ENCODE peak calls at places on chromosomes 12 and 14, in five cellular contexts. W is MM.1S, C is fibroblast of lung, N is GM23248, Q is mammary epithelial cell. L is an unnamed sample.

GRCh38 chr14:76775159-76775694 is 14.0 kb downstream of the VASH1 start:
- DNase-seq in C (no peak), N (no peak), W (no peak), Q (no peak), L (no peak)

GRCh38 chr12:46200551-46200950 is 68.3 kb downstream of the SLC38A1 start:
- DNase-seq in N (no peak), W (peak), C (no peak), Q (no peak), L (no peak)

GRCh38 chr12:131493068-131493826 is 217.6 kb upstream of the SFSWAP start:
- DNase-seq in Q (no peak), N (no peak), W (no peak), C (no peak), L (no peak)

GRCh38 chr12:27123642-27124041 is 41.3 kb upstream of the C12orf71 start:
- DNase-seq in C (no peak), Q (peak), N (peak), W (peak), L (peak)

GRCh38 chr14:64891839-64892375 is 12.2 kb upstream of the SPTB start:
- DNase-seq in C (peak), N (peak), W (peak), Q (peak), L (peak)

GRCh38 chr14:30069536-30069935 is 141.9 kb upstream of the PRKD1 start:
- DNase-seq in C (peak), Q (no peak), W (no peak), N (peak), L (no peak)

GRCh38 chr14:99612065-99612736 is 8.2 kb upstream of the CCDC85C start:
- DNase-seq in W (no peak), N (no peak), C (no peak), Q (peak), L (no peak)

GRCh38 chr12:122250047-122250446 is 16.2 kb downstream of the VPS33A start:
- DNase-seq in W (no peak), C (no peak), N (no peak), Q (no peak), L (no peak)

GRCh38 chr14:55556929-55557623 is 22.9 kb upstream of the KTN1 start:
- DNase-seq in Q (peak), W (no peak), C (peak), N (peak), L (peak)

GRCh38 chr14:91171291-91171690 is 57.4 kb downstream of the DGLUCY start:
- DNase-seq in N (no peak), C (no peak), W (no peak), Q (no peak), L (no peak)

GRCh38 chr14:78567343-78567742 is 397.2 kb downstream of the NRXN3 start:
- DNase-seq in N (peak), W (no peak), Q (no peak), C (peak), L (no peak)

GRCh38 chr12:16515666-16516065 is 90.3 kb downstream of the LMO3 start:
- DNase-seq in C (peak), N (peak), Q (peak), W (no peak), L (no peak)

GRCh38 chr14:73753043-73753886 is 39.1 kb upstream of the PNMA1 start:
- DNase-seq in Q (no peak), N (peak), C (no peak), W (no peak), L (no peak)

GRCh38 chr14:106579084-106579483 is 1052.7 kb downstream of the TMEM121 start:
- DNase-seq in N (no peak), Q (no peak), C (no peak), W (no peak), L (no peak)

GRCh38 chr12:104232609-104233280 is 17.2 kb downstream of the TXNRD1 start:
- DNase-seq in C (no peak), Q (peak), W (no peak), N (no peak), L (no peak)

GRCh38 chr12:75913502-75914110 is 118.0 kb downstream of the PHLDA1 start:
- DNase-seq in N (no peak), W (no peak), Q (no peak), C (peak), L (no peak)

GRCh38 chr12:32788405-32788804 is 32.7 kb upstream of the YARS2 start:
- DNase-seq in N (no peak), W (no peak), C (no peak), Q (no peak), L (no peak)

GRCh38 chr14:75513911-75514672 is 8.2 kb upstream of the BATF start:
- DNase-seq in C (no peak), Q (no peak), N (no peak), W (no peak), L (no peak)

GRCh38 chr12:92216092-92216491 is 70.4 kb upstream of the BTG1 start:
- DNase-seq in Q (no peak), C (no peak), N (no peak), W (no peak), L (no peak)

GRCh38 chr12:64400041-64400440 is 4.2 kb upstream of the XPOT start:
- DNase-seq in C (peak), W (no peak), Q (peak), N (peak), L (peak)

GRCh38 chr12:113528606-113529005 is 56.9 kb upstream of the LHX5 start:
- DNase-seq in C (no peak), N (no peak), W (no peak), Q (no peak), L (peak)
- TF ChIP-seq EZH2 in C (no peak), N (no peak), W (no peak), Q (no peak), L (no peak)

GRCh38 chr14:59461891-59462290 is 3.3 kb downstream of the GPR135 start:
- DNase-seq in C (no peak), W (no peak), N (no peak), Q (no peak), L (no peak)

GRCh38 chr14:59463773-59464650 is 1.2 kb downstream of the GPR135 start:
- DNase-seq in W (no peak), C (peak), N (peak), Q (no peak), L (peak)

GRCh38 chr14:59460378-59460777 is 4.8 kb downstream of the GPR135 start:
- DNase-seq in Q (no peak), C (no peak), W (no peak), N (no peak), L (no peak)

GRCh38 chr14:59465570-59466150 is 480 bp upstream of the GPR135 start:
- DNase-seq in Q (no peak), N (no peak), C (no peak), W (no peak), L (no peak)

GRCh38 chr14:59464651-59465569 is at the start of gene GPR135:
- DNase-seq in W (peak), C (peak), N (peak), Q (peak), L (peak)
- H2AFZ ChIP-seq in W (peak), C (peak), N (peak), Q (peak), L (peak)

DNA sequence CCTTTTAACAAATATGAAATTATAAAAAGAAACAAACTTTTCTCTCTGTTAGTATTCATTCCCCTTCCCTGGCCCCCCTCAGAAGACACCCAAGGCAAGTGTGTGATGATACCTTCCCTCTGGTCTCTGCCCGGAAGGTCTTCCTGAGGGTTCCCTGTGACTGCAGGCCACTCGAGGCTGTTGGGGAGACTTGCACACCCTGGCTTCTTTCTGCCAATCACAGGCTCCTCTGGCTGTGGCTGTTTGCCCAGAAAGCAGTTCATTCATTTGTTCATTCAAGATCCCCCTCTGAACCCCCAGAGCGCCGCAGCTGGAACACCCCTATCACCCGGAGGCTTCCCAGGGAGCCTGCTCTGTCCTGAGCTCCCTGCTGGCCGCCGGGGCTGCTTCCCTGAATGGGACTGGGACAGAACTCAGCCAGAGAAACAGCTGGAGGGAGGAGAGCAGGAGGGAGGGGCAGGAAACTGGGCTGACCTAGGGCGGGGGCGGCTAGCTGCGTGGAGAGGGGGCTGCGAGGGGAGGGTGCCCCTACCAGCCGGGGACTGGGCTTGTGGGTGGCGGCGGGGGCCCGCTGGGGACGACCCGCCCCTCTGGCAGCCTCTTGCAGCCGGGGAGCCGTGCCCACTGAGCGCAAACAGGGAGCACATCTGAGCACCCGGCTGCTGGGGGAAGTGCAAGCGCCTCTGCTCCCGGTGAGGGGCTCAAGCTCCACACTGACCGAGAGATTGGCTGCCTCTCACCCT is at the start of gene CMKLR1:
- DNase-seq in W (no peak), Q (no peak), C (no peak), N (peak), L (peak)
- TF ChIP-seq EZH2 in W (no peak), Q (no peak), C (no peak), N (no peak), L (no peak)

GRCh38 chr12:68821357-68822188 is 13.6 kb downstream of the MDM2 start:
- DNase-seq in N (no peak), W (no peak), C (no peak), Q (no peak), L (no peak)
- H2AFZ ChIP-seq in N (no peak), W (no peak), C (no peak), Q (no peak), L (no peak)

DNA sequence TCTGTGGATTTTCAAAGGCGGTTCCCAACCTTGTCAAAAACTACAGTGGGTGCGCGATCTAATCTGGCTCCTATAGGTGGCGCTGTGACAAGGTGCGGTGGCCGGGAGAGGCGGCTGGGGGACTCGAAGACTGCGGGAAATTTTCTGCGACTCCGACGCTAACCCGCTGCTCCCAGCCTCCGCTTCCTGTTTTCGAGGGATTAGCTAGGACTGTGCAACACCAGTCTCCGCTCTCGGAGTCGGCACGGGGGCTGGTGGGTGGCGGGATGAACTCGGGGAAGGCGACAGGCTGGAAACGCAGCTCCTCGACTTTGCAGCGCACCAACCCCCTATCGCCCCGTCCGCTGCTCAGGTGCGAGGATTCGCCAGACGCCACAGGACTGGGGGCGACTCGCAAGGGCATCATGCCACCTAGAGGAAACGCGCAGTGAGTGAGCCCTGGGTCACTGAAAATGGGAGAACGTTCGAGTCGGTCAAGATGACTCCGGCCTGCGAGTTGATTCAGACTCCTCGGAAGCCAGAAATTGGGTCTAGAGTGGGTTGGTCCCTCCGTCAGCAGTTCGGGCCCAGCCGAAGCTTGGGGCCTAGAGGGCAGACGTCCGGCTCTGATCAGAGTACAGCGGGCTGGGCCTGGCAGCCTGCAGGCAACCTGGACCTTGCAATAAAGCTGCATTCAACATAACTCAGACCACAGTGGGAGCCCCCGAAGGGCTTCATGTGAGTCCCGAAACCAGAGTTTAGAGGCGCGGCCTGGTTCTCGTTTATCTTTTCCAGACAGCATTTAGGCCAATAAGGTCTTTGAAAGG is 5.5 kb upstream of the PAX9 start:
- DNase-seq in W (no peak), N (peak), Q (no peak), C (no peak), L (peak)
- TF ChIP-seq EZH2 in W (no peak), N (peak), Q (peak), C (peak), L (peak)

GRCh38 chr14:104519721-104520120 is 59.8 kb upstream of the C14orf180 start:
- DNase-seq in C (no peak), W (no peak), Q (no peak), N (no peak), L (no peak)

GRCh38 chr14:104517426-104517825 is 62.1 kb upstream of the C14orf180 start:
- DNase-seq in C (no peak), Q (no peak), W (no peak), N (no peak), L (no peak)

GRCh38 chr14:104517867-104518266 is 61.7 kb upstream of the C14orf180 start:
- DNase-seq in W (no peak), N (no peak), Q (no peak), C (no peak), L (no peak)

GRCh38 chr14:104516906-104517305 is 62.7 kb upstream of the C14orf180 start:
- DNase-seq in Q (no peak), N (no peak), C (no peak), W (no peak), L (no peak)

DNA sequence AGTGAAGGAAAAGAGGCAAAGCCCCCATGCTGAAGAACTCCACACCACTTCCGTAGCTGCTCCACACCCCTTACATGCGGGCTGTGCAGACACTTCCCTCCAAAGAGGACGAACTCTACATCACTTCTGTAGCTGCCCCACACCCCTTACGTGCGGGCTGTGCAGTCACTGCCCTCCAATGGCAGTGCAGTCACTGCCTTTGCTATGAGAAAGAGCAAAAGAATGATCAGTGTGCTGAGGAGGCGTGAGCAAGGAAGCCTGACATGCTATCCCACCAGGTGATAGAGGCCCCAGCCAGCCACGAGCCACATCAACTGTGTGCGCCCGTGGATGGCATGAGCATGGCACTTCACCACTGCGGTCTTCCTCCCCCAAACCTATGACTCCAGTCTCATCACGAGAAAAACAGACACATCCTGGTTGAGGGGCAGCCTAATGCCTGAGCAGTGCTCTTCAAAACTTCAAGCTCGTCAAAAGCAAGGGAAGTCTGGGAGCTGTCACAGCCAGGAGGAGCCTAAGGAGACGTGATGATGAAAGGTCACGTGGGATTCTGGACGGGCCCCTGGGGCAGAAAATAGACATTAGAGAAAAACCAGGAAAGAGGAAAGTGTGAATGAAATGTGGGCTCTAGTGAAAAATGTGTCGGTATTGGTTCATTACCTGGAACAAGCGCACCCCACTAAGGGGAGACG is 60.8 kb upstream of the C14orf180 start:
- DNase-seq in C (no peak), N (no peak), W (no peak), Q (no peak), L (no peak)
- H2AFZ ChIP-seq in C (no peak), N (no peak), W (no peak), Q (no peak), L (no peak)

GRCh38 chr14:36647417-36647826 is 14.2 kb upstream of the PAX9 start:
- DNase-seq in Q (no peak), C (no peak), N (no peak), W (no peak), L (peak)

GRCh38 chr14:36649872-36650650 is 11.6 kb upstream of the PAX9 start:
- DNase-seq in N (no peak), C (no peak), W (no peak), Q (no peak), L (no peak)

GRCh38 chr14:36652542-36653201 is 9.0 kb upstream of the PAX9 start:
- DNase-seq in Q (no peak), C (no peak), W (no peak), N (no peak), L (no peak)

GRCh38 chr14:36646664-36647416 is 14.8 kb upstream of the PAX9 start:
- DNase-seq in Q (peak), W (no peak), N (peak), C (no peak), L (peak)

DNA sequence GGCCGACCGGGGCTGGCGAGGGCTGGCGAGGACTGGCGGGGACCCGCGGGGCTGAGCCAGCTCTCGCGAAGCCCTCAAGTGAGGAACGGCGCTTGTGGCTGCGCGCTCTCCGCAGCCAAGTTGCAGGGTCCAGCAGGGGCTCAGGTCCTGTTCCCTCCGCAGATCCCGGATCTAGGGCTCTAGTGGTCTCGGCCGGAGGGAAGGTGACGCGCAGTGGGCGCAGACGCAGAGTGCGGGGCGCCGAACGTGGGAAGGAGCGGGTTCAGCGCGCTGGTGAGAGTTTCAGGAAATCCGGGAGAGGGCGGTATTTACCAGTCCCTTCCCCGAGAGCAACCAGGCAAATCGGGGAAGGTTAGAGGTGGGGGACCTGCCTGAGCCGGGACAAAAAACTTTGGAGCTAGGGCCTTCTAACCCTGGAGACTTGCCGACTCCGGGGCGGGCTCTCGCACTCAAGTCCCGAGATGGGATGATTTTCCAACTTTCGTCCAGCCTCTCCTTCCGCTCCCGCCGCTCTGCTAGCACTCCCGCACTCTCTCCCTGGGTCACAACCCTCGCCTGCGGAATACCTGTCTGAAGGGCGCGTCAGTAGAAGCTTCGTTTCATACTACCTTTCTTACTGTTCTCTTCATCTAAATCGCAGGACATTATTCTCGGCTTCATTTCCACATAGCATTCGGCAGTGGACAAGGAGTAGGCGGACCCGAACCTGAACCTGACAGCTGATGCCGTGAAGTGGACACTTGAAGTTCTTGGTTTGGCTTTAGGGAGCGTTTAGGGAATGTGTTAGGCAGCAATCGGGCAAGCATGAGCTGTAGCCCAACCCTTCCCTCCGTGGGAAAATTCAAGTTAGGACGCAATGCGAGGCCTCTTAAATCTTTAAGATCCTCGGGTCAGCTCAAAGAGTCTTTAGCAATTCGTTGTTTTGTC is 13.6 kb upstream of the PAX9 start:
- DNase-seq in Q (peak), N (peak), C (peak), W (no peak), L (peak)
- TF ChIP-seq EZH2 in Q (peak), N (peak), C (peak), W (no peak), L (peak)

GRCh38 chr14:102761206-102761605 is 16.0 kb upstream of the TRAF3 start:
- DNase-seq in C (no peak), Q (no peak), W (no peak), N (no peak), L (no peak)
- H2AFZ ChIP-seq in C (no peak), Q (no peak), W (no peak), N (no peak), L (no peak)

DNA sequence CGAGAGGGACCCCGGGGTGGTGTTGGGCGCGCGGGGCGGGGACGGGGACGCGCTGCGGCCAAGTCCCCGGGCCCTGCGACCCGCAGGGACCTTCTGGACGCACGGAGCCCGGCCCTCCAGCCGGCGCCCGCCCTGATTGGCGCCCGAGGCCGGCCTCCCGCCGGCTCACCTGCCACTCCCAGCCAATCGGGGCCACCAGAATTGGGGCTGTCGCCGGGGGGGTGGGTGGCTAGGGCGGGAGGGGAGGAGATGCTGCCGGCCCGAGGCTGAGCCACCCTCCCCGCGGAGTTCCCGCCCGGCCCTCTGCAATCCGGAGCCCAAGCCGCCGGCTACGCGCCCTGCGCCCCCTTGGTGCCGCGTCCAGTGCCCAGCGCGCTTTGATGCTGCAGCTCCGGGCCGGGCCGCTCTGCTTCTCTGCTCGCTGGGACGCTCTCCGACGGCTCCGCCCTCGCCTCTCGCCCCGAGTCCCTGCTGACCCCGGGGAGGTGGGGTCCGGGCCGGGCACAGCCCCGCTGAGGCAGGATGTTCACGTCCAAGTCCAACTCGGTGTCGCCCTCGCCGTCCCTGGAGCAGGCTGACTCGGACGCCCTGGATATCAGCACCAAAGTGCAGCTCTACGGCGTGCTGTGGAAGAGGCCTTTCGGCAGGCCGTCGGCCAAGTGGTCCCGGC is at the start of gene PLEKHD1:
- DNase-seq in N (peak), W (no peak), Q (peak), C (no peak), L (peak)
- TF ChIP-seq EZH2 in N (no peak), W (no peak), Q (peak), C (peak), L (peak)

GRCh38 chr12:57993834-57994233 is 52.5 kb downstream of the ATP23 start:
- DNase-seq in N (no peak), C (no peak), Q (peak), W (no peak), L (no peak)
- H2AFZ ChIP-seq in N (peak), C (no peak), Q (no peak), W (no peak), L (no peak)

L was measured in neural progenitor cell.